ENCODE peak calls at places on chromosomes 13 and 19, in eight cellular contexts. H, W, N, P, V, Z, S and L are unnamed samples.
A peak's percentile ranks its signal among the peaks of the same experiment; 100 is the strongest.

GRCh38 chr13:73891805-73892204 is 242.4 kb downstream of the KLF12 start:
- DNase-seq in P (no peak), S (no peak), W (no peak), Z (no peak), H (no peak), N (no peak), V (no peak), L (no peak)

GRCh38 chr13:113943821-113944565 is 29.9 kb downstream of the C13orf46 start:
- DNase-seq in N (no peak), V (no peak), P (peak; percentile 43), H (no peak), S (peak; percentile 49), Z (peak; percentile 70), W (no peak), L (no peak)

GRCh38 chr13:75250526-75251183 is 231.3 kb downstream of the TBC1D4 start:
- DNase-seq in N (no peak), S (no peak), Z (no peak), W (no peak), V (peak; percentile 41), H (no peak), P (no peak), L (no peak)

GRCh38 chr19:46069841-46070341 is 29.1 kb upstream of the IGFL4 start:
- DNase-seq in N (no peak), Z (no peak), H (no peak), P (no peak), V (peak; percentile 74), S (no peak), W (no peak), L (peak; percentile 32)

GRCh38 chr13:39493966-39494365 is 109.0 kb downstream of the LHFPL6 start:
- DNase-seq in V (no peak), P (no peak), N (no peak), S (no peak), W (no peak), Z (no peak), H (no peak), L (no peak)

GRCh38 chr13:64471916-64472315 is 2758.2 kb downstream of the PCDH9 start:
- DNase-seq in W (no peak), Z (no peak), N (no peak), V (peak; percentile 11), P (no peak), H (no peak), S (no peak), L (no peak)

GRCh38 chr13:75326173-75327131 is 155.5 kb downstream of the TBC1D4 start:
- DNase-seq in Z (no peak), N (no peak), H (no peak), W (no peak), P (no peak), V (no peak), S (no peak), L (no peak)

GRCh38 chr19:7869910-7870511 is 4.2 kb downstream of the PRR36 start:
- DNase-seq in V (no peak), Z (no peak), W (peak; percentile 89), H (peak; percentile 85), N (peak; percentile 79), S (peak; percentile 73), P (no peak), L (no peak)

GRCh38 chr19:11924886-11925583 is at the start of gene ZNF700:
- DNase-seq in V (peak; percentile 69), N (peak; percentile 96), Z (peak; percentile 94), W (peak; percentile 97), H (peak; percentile 95), S (peak; percentile 95), P (peak; percentile 97), L (peak; percentile 42)

GRCh38 chr13:111484959-111485358 is 164.5 kb downstream of the TEX29 start:
- DNase-seq in Z (peak; percentile 16), W (no peak), V (no peak), H (no peak), S (no peak), P (no peak), N (no peak), L (no peak)

GRCh38 chr13:40609972-40610726 is 56.3 kb downstream of the FOXO1 start:
- DNase-seq in Z (no peak), H (no peak), V (no peak), S (peak; percentile 62), N (no peak), W (no peak), P (no peak), L (no peak)

GRCh38 chr19:1253514-1254080 is 5.2 kb downstream of the MIDN start:
- DNase-seq in H (no peak), W (no peak), Z (no peak), P (no peak), S (no peak), V (no peak), N (no peak), L (no peak)

GRCh38 chr19:55676384-55676783 is 1.4 kb downstream of the EPN1 start:
- DNase-seq in Z (no peak), N (peak; percentile 69), S (peak; percentile 47), W (peak; percentile 34), V (no peak), P (no peak), H (no peak), L (no peak)
- TF ChIP-seq CTCF in Z (no peak), N (no peak), S (no peak), W (peak; percentile 66), V (peak; percentile 5), P (no peak), H (no peak), L (peak; percentile 7)

GRCh38 chr19:18587962-18588610 is 512 bp upstream of the REX1BD start:
- DNase-seq in Z (peak; percentile 20), H (no peak), S (no peak), N (no peak), W (no peak), P (no peak), V (no peak), L (no peak)

GRCh38 chr19:18591735-18592385 is 3.3 kb downstream of the REX1BD start:
- DNase-seq in Z (no peak), V (no peak), H (no peak), W (no peak), S (no peak), N (no peak), P (peak; percentile 77), L (no peak)

GRCh38 chr19:18588611-18589379 is at the start of gene REX1BD:
- DNase-seq in H (peak; percentile 93), W (peak; percentile 94), N (peak; percentile 82), Z (peak; percentile 97), P (peak; percentile 91), V (no peak), S (peak; percentile 94), L (no peak)

GRCh38 chr19:18589380-18590272 is 1.0 kb downstream of the REX1BD start:
- DNase-seq in W (peak; percentile 80), Z (peak; percentile 92), P (peak; percentile 88), V (no peak), S (peak; percentile 84), N (peak; percentile 67), H (peak; percentile 87), L (no peak)

GRCh38 chr19:18590273-18591272 is 2.0 kb downstream of the REX1BD start:
- DNase-seq in N (no peak), S (peak; percentile 87), V (no peak), Z (peak; percentile 10), P (peak; percentile 85), W (no peak), H (peak; percentile 94), L (no peak)
- H3K4me3 ChIP-seq in N (no peak overlapping the region), S (peak overlapping the region; percentile 78), V (peak overlapping the region; percentile 82), Z (peak overlapping the region; percentile 77), P (peak overlapping the region; percentile 72), W (peak overlapping the region; percentile 68), H (peak overlapping the region; percentile 91), L (no peak overlapping the region)

GRCh38 chr13:49521216-49521615 is 25.5 kb downstream of the PHF11 start:
- DNase-seq in V (no peak), W (no peak), N (no peak), S (no peak), Z (no peak), P (no peak), H (no peak), L (no peak)

GRCh38 chr13:49516467-49516866 is 20.7 kb downstream of the PHF11 start:
- DNase-seq in V (no peak), P (no peak), W (no peak), H (no peak), S (no peak), Z (no peak), N (no peak), L (no peak)

GRCh38 chr13:49512578-49512977 is 16.8 kb downstream of the PHF11 start:
- DNase-seq in S (no peak), V (no peak), P (no peak), Z (no peak), H (no peak), N (no peak), W (no peak), L (no peak)

DNA sequence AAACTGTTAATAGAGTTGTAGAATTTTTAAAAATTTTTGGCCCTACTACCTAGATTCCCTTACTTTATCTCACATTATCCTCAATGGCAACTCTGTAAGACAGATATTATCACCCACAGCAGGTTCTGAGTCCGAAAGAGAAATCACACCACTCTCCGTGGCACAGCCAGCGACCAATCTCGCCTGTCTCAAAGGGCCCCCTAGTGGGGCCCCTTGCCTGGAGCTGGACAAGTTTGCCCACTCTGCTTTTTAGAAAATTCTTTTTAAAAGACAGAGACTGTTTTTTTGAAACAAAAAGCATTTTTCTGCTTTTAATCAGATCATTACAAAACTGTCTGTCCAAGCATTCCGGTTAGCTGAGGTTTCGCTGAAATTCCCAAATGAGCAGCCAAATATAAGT is 21.7 kb downstream of the PHF11 start:
- DNase-seq in V (no peak), S (no peak), N (no peak), Z (no peak), P (no peak), H (no peak), W (peak; percentile 27), L (no peak)
- TF ChIP-seq CTCF in V (peak; percentile 47), S (no peak), N (no peak), Z (no peak), P (no peak), H (peak; percentile 45), W (peak; percentile 77), L (peak; percentile 72)

GRCh38 chr19:3316132-3316648 is 50.2 kb upstream of the NFIC start:
- DNase-seq in W (no peak), N (no peak), V (no peak), S (no peak), Z (no peak), P (no peak), H (no peak), L (no peak)
- H3K4me3 ChIP-seq in W (no peak overlapping the region), N (no peak overlapping the region), V (no peak overlapping the region), S (no peak overlapping the region), Z (no peak overlapping the region), P (no peak overlapping the region), H (no peak overlapping the region), L (no peak overlapping the region)

GRCh38 chr19:42199440-42200115 is 17.9 kb downstream of the DEDD2 start:
- DNase-seq in N (no peak), S (peak; percentile 66), H (no peak), W (peak; percentile 43), Z (peak; percentile 93), V (no peak), P (no peak), L (no peak)
- TF ChIP-seq CTCF in N (no peak), S (no peak), H (peak; percentile 46), W (peak; percentile 77), Z (no peak), V (no peak), P (no peak), L (no peak)